ENCODE peak calls at places on chromosomes 13 and 19, in eight cellular contexts. G is ovary, J is T-cell, X is hepatic stellate cell, R is right cardiac atrium, M is Caki2, E is DMS79, D is body of pancreas. W is an unnamed sample.

GRCh38 chr13:67296511-67296910 is 66.4 kb upstream of the PCDH9 start:
- DNase-seq in G (no peak), J (no peak), X (no peak), R (no peak), M (no peak), E (no peak), D (no peak), W (no peak)

GRCh38 chr13:27177852-27178251 is 6.2 kb upstream of the USP12 start:
- DNase-seq in G (no peak), J (no peak), X (no peak), R (no peak), M (no peak), E (peak; percentile 81), D (no peak), W (no peak)

GRCh38 chr19:41096353-41096752 is 8.1 kb downstream of the CYP2A13 start:
- DNase-seq in G (no peak), J (no peak), X (no peak), R (no peak), M (no peak), E (no peak), D (no peak), W (no peak)

GRCh38 chr13:22235950-22236290 is 565.0 kb downstream of the FGF9 start:
- DNase-seq in G (peak; percentile 23), J (no peak), X (no peak), R (no peak), M (no peak), E (no peak), D (no peak), W (no peak)

GRCh38 chr13:98976941-98977340 is 923 bp downstream of the DOCK9 start:
- DNase-seq in G (no peak), J (no peak), X (no peak), R (no peak), M (no peak), E (no peak), D (no peak), W (peak; percentile 26)

GRCh38 chr19:862529-863304 is 3.3 kb downstream of the CFD start:
- DNase-seq in G (peak; percentile 82), J (peak; percentile 77), X (peak; percentile 84), R (peak; percentile 70), M (no peak), E (no peak), D (peak; percentile 71), W (no peak)

GRCh38 chr19:2045501-2046045 is 5.5 kb downstream of the MKNK2 start:
- DNase-seq in G (no peak), J (no peak), X (no peak), R (no peak), M (no peak), E (no peak), D (peak; percentile 94), W (no peak)

GRCh38 chr13:112619730-112620639 is 32.0 kb upstream of the TUBGCP3 start:
- DNase-seq in G (no peak), J (no peak), X (no peak), R (no peak), M (no peak), E (peak; percentile 100), D (no peak), W (peak; percentile 4)

GRCh38 chr13:74133657-74134201 is 475 bp downstream of the KLF12 start:
- DNase-seq in G (peak; percentile 91), J (peak; percentile 85), X (peak; percentile 80), R (peak; percentile 89), M (peak; percentile 79), E (peak; percentile 64), D (peak; percentile 68), W (peak; percentile 87)

GRCh38 chr19:17673937-17674799 is 14.0 kb downstream of the UNC13A start:
- DNase-seq in G (no peak), J (no peak), X (no peak), R (no peak), M (no peak), E (no peak), D (no peak), W (no peak)

GRCh38 chr13:38951525-38952313 is 38.9 kb downstream of the STOML3 start:
- DNase-seq in G (no peak), J (no peak), X (no peak), R (peak; percentile 67), M (no peak), E (no peak), D (peak; percentile 50), W (no peak)

GRCh38 chr13:50415428-50415827 is 400.2 kb downstream of the KCNRG start:
- DNase-seq in G (no peak), J (no peak), X (no peak), R (no peak), M (no peak), E (no peak), D (no peak), W (no peak)

GRCh38 chr13:28574617-28575142 is 79.8 kb upstream of the FLT1 start:
- DNase-seq in G (no peak), J (no peak), X (peak; percentile 87), R (peak; percentile 33), M (peak; percentile 59), E (no peak), D (no peak), W (peak; percentile 76)

GRCh38 chr19:18618236-18618635 is 5.6 kb downstream of the TMEM59L start:
- DNase-seq in G (no peak), J (no peak), X (no peak), R (no peak), M (no peak), E (no peak), D (no peak), W (no peak)

GRCh38 chr19:17209126-17210036 is 5.8 kb upstream of the USE1 start:
- DNase-seq in G (no peak), J (no peak), X (no peak), R (no peak), M (peak; percentile 71), E (no peak), D (no peak), W (no peak)

GRCh38 chr19:55460670-55461258 is 678 bp downstream of the ISOC2 start:
- DNase-seq in G (peak; percentile 94), J (no peak), X (peak; percentile 69), R (peak; percentile 89), M (peak; percentile 54), E (peak; percentile 77), D (peak; percentile 87), W (no peak)

GRCh38 chr13:38017320-38017719 is 147.7 kb upstream of the TRPC4 start:
- DNase-seq in G (no peak), J (no peak), X (no peak), R (no peak), M (no peak), E (no peak), D (no peak), W (no peak)

GRCh38 chr13:40096357-40096911 is 441.0 kb downstream of the COG6 start:
- DNase-seq in G (no peak), J (peak; percentile 54), X (no peak), R (no peak), M (no peak), E (no peak), D (no peak), W (no peak)

GRCh38 chr13:76016799-76017198 is 380.7 kb downstream of the LMO7 start:
- DNase-seq in G (no peak), J (no peak), X (peak; percentile 4), R (no peak), M (peak; percentile 24), E (no peak), D (peak; percentile 30), W (peak; percentile 24)

GRCh38 chr13:24651718-24652345 is 28.4 kb upstream of the ATP12A start:
- DNase-seq in G (no peak), J (no peak), X (no peak), R (no peak), M (no peak), E (no peak), D (no peak), W (no peak)

GRCh38 chr13:23921451-23921888 is 24.2 kb upstream of the C1QTNF9B start:
- DNase-seq in G (no peak), J (no peak), X (no peak), R (no peak), M (peak; percentile 62), E (no peak), D (no peak), W (peak; percentile 83)

W was measured in kidney glomerular epithelial cell.